ENCODE peak calls at places on chromosomes 6 and 20, in five cellular contexts. E is lower leg skin, F is ovary, X is testis, U is body of pancreas. T is an unnamed sample.

GRCh38 chr20:63090052-63090451 is 83.3 kb upstream of the BHLHE23 start:
- DNase-seq in U (no peak), X (peak; percentile 2), F (no peak), E (no peak), T (no peak)

GRCh38 chr6:44237813-44238433 is 9.0 kb upstream of the HSP90AB1 start:
- DNase-seq in X (peak; percentile 85), U (peak; percentile 85), F (peak; percentile 88), E (peak; percentile 77), T (no peak)

GRCh38 chr6:160069050-160069454 is 52.6 kb upstream of the SLC22A1 start:
- DNase-seq in F (no peak), E (no peak), U (no peak), X (no peak), T (no peak)

GRCh38 chr20:7841291-7841966 is 98.8 kb downstream of the HAO1 start:
- DNase-seq in X (no peak), U (no peak), F (no peak), E (no peak), T (no peak)

GRCh38 chr6:157789297-157789696 is 33.7 kb upstream of the SNX9 start:
- DNase-seq in U (no peak), E (no peak), X (no peak), F (no peak), T (no peak)

GRCh38 chr6:113320653-113321052 is 536.5 kb upstream of the MARCKS start:
- DNase-seq in F (no peak), U (no peak), E (no peak), X (no peak), T (no peak)

GRCh38 chr6:118751072-118751471 is 99.7 kb upstream of the CEP85L start:
- DNase-seq in F (no peak), U (no peak), X (no peak), E (no peak), T (no peak)

GRCh38 chr20:49687595-49688567 is 25.8 kb downstream of the B4GALT5 start:
- DNase-seq in U (no peak), F (no peak), E (no peak), X (no peak), T (no peak)

GRCh38 chr6:422423-423061 is 31.0 kb downstream of the IRF4 start:
- DNase-seq in U (no peak), X (no peak), F (no peak), E (no peak), T (peak; percentile 21)

GRCh38 chr20:2299301-2299700 is 3.5 kb downstream of the TGM3 start:
- DNase-seq in F (no peak), E (peak; percentile 37), U (peak; percentile 44), X (peak; percentile 23), T (no peak)

GRCh38 chr6:118565317-118565960 is 17.3 kb downstream of the PLN start:
- DNase-seq in F (no peak), E (no peak), U (no peak), X (no peak), T (peak; percentile 50)

GRCh38 chr20:60993647-60994046 is 258.4 kb upstream of the CDH4 start:
- DNase-seq in U (no peak), F (no peak), X (no peak), E (no peak), T (no peak)

GRCh38 chr20:49534314-49534713 is 33.6 kb downstream of the PTGIS start:
- DNase-seq in U (peak; percentile 64), E (peak; percentile 35), F (peak; percentile 54), X (peak; percentile 74), T (no peak)

GRCh38 chr6:52653151-52653550 is 17.8 kb upstream of the TMEM14A start:
- DNase-seq in U (no peak), X (no peak), E (no peak), F (no peak), T (no peak)

GRCh38 chr20:50133041-50133440 is 20.1 kb upstream of the UBE2V1 start:
- DNase-seq in E (no peak), U (no peak), X (no peak), F (no peak), T (no peak)

GRCh38 chr6:149044394-149044965 is 273.0 kb upstream of the TAB2 start:
- DNase-seq in X (no peak), F (no peak), E (no peak), U (no peak), T (no peak)

GRCh38 chr6:169692516-169692915 is 9.3 kb downstream of the WDR27 start:
- DNase-seq in U (no peak), E (no peak), F (no peak), X (no peak), T (no peak)

GRCh38 chr6:30171677-30172471 is 8.5 kb downstream of the TRIM15 start:
- DNase-seq in F (no peak), E (no peak), U (no peak), X (peak; percentile 52), T (no peak)

GRCh38 chr6:2777249-2777648 is 12.1 kb downstream of the WRNIP1 start:
- DNase-seq in F (no peak), U (no peak), E (no peak), X (no peak), T (no peak)

GRCh38 chr6:56594699-56595098 is 48.0 kb downstream of the DST start:
- DNase-seq in F (no peak), U (peak; percentile 39), E (no peak), X (no peak), T (no peak)

GRCh38 chr6:51648774-51649173 is 438.6 kb downstream of the PKHD1 start:
- DNase-seq in U (no peak), X (no peak), F (no peak), E (no peak), T (no peak)

GRCh38 chr6:125818225-125818657 is 27.5 kb downstream of the NCOA7 start:
- DNase-seq in F (no peak), E (no peak), X (no peak), U (no peak), T (no peak)

GRCh38 chr20:62122659-62123449 is 579 bp downstream of the LSM14B start:
- DNase-seq in X (peak; percentile 56), E (no peak), F (peak; percentile 71), U (peak; percentile 66), T (no peak)

GRCh38 chr6:118163609-118164008 is 256.5 kb downstream of the SLC35F1 start:
- DNase-seq in X (no peak), E (no peak), F (no peak), U (no peak), T (no peak)

GRCh38 chr6:119077643-119078448 is 618 bp downstream of the FAM184A start:
- DNase-seq in F (peak; percentile 55), X (peak; percentile 60), U (peak; percentile 72), E (no peak), T (no peak)

GRCh38 chr20:24131281-24131680 is 142.7 kb upstream of the GGTLC1 start:
- DNase-seq in E (no peak), U (no peak), F (no peak), X (no peak), T (no peak)

GRCh38 chr6:134340574-134340973 is 22.7 kb upstream of the SGK1 start:
- DNase-seq in E (no peak), U (no peak), X (no peak), F (no peak), T (no peak)

GRCh38 chr6:741410-742339 is 48.7 kb upstream of the EXOC2 start:
- DNase-seq in E (no peak), X (no peak), F (no peak), U (no peak), T (no peak)

GRCh38 chr6:156934054-156934424 is 156.9 kb downstream of the ARID1B start:
- DNase-seq in X (no peak), F (no peak), U (no peak), E (no peak), T (peak; percentile 61)

GRCh38 chr6:150008588-150008987 is 16.7 kb downstream of the RAET1L start:
- DNase-seq in U (no peak), F (no peak), X (no peak), E (no peak), T (no peak)

GRCh38 chr6:14126250-14126649 is 8.7 kb downstream of the CD83 start:
- DNase-seq in U (no peak), E (no peak), F (no peak), X (no peak), T (no peak)

GRCh38 chr20:2742934-2743559 is 50.5 kb downstream of the EBF4 start:
- DNase-seq in X (peak; percentile 65), U (peak; percentile 69), E (no peak), F (peak; percentile 42), T (peak; percentile 17)

GRCh38 chr6:164230804-164231203 is 816.3 kb downstream of the QKI start:
- DNase-seq in X (peak; percentile 38), U (no peak), F (no peak), E (no peak), T (no peak)

GRCh38 chr6:42136508-42137191 is 5.8 kb downstream of the C6orf132 start:
- DNase-seq in U (no peak), X (no peak), E (no peak), F (no peak), T (no peak)
- TF ChIP-seq CTCF in U (no peak), X (no peak), E (no peak), F (no peak), T (peak; percentile 29)

DNA sequence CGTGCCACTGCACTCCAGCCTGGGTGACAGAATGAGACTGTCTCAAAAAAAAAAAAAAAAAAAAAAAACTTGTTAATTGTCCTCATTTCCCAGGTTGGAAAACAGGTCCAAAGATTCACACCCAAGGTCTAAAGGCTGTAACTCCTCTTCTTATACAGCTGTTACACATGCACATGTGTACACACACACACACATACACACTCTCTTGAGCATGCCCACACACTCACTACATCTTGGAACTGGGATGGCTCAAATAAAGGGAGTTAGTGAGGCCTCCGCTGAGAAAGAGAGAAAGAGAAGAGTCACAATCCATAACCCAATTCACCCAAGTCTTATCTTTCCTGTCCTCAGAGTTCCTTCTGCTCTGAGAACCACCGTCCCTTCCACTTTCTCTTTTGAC is 3.0 kb upstream of the HLA-DMB start:
- DNase-seq in X (no peak), U (no peak), F (no peak), E (no peak), T (no peak)
- H3K4me3 ChIP-seq in X (no peak overlapping the region), U (no peak overlapping the region), F (no peak overlapping the region), E (no peak overlapping the region), T (no peak overlapping the region)

GRCh38 chr20:37939701-37940151 is 36.8 kb downstream of the VSTM2L start:
- DNase-seq in F (no peak), E (no peak), X (no peak), U (no peak), T (no peak)

GRCh38 chr20:37941992-37942391 is 39.1 kb downstream of the VSTM2L start:
- DNase-seq in U (no peak), E (no peak), X (no peak), F (no peak), T (no peak)

GRCh38 chr20:37940161-37940560 is 37.2 kb downstream of the VSTM2L start:
- DNase-seq in U (no peak), X (no peak), F (no peak), E (no peak), T (no peak)

GRCh38 chr20:37943033-37943432 is 40.1 kb downstream of the VSTM2L start:
- DNase-seq in F (no peak), X (no peak), E (no peak), U (no peak), T (no peak)

GRCh38 chr20:37941332-37941731 is 38.4 kb downstream of the VSTM2L start:
- DNase-seq in E (no peak), X (no peak), U (no peak), F (no peak), T (no peak)
- TF ChIP-seq CTCF in E (no peak), X (no peak), U (no peak), F (no peak), T (no peak)

DNA sequence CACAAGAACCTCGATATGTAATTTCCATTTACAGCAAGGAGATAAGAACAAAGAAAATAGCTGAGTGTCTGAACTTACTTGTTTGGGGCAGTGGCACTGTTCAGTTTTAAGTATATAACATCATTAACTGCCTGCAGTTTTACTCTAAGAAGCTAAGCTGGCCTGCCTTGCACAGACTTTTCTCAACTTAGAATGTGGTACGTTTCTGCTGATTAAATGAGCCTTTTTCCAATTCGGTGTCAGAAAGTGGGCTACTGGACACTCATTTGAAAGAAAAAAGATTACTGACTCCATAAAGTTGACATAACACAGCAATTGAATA is 2.1 kb downstream of the ZMYND8 start:
- DNase-seq in U (no peak), X (no peak), F (no peak), E (no peak), T (no peak)
- H3K4me3 ChIP-seq in U (no peak overlapping the region), X (peak overlapping the region; percentile 48), F (peak overlapping the region; percentile 1), E (no peak overlapping the region), T (peak overlapping the region; percentile 53)

T was measured in LNCaP clone FGC.